ENCODE peak calls at places on chromosomes 4 and X, in five cellular contexts. One of them, this sample, is unnamed.

GRCh38 chr4:73693816-73694215 is 46.6 kb upstream of the CXCL8 start:
- DNase-seq in fibroblast of the aortic adventitia: no peak
- DNase-seq in NCI-H1092: no peak
- DNase-seq in M059J: no peak
- DNase-seq in T47D: no peak
- DNase-seq in this sample: no peak

GRCh38 chr4:81470456-81471327 is 1.0 kb downstream of the RASGEF1B start:
- DNase-seq in M059J: no peak
- DNase-seq in fibroblast of the aortic adventitia: no peak
- DNase-seq in T47D: no peak
- DNase-seq in NCI-H1092: peak; percentile 17
- DNase-seq in this sample: peak; percentile 37

GRCh38 chr4:87649980-87650379 is at the start of gene DMP1:
- DNase-seq in fibroblast of the aortic adventitia: no peak
- DNase-seq in NCI-H1092: no peak
- DNase-seq in T47D: no peak
- DNase-seq in M059J: no peak
- DNase-seq in this sample: no peak

GRCh38 chr4:25092139-25092538 is 61.4 kb upstream of the LGI2 start:
- DNase-seq in NCI-H1092: no peak
- DNase-seq in fibroblast of the aortic adventitia: no peak
- DNase-seq in M059J: no peak
- DNase-seq in T47D: no peak
- DNase-seq in this sample: no peak

GRCh38 chrX:25442501-25442900 is 426.7 kb upstream of the ARX start:
- DNase-seq in M059J: no peak
- DNase-seq in fibroblast of the aortic adventitia: no peak
- DNase-seq in NCI-H1092: no peak
- DNase-seq in T47D: no peak
- DNase-seq in this sample: no peak

GRCh38 chrX:128901018-128901417 is 622.3 kb downstream of the SMARCA1 start:
- DNase-seq in NCI-H1092: no peak
- DNase-seq in fibroblast of the aortic adventitia: no peak
- DNase-seq in T47D: no peak
- DNase-seq in M059J: no peak
- DNase-seq in this sample: no peak

GRCh38 chrX:150182176-150182575 is 180.9 kb upstream of the MAMLD1 start:
- DNase-seq in T47D: no peak
- DNase-seq in NCI-H1092: no peak
- DNase-seq in fibroblast of the aortic adventitia: no peak
- DNase-seq in M059J: no peak
- DNase-seq in this sample: peak; percentile 36

GRCh38 chrX:13081385-13082285 is 37.2 kb upstream of the FAM9C start:
- DNase-seq in fibroblast of the aortic adventitia: peak; percentile 43
- DNase-seq in M059J: no peak
- DNase-seq in NCI-H1092: no peak
- DNase-seq in T47D: no peak
- DNase-seq in this sample: peak; percentile 42

This sample was measured in GM23248.